ENCODE peak calls at places on chromosomes 1 and 21, in seven cellular contexts. A, I, G, L, S, T and O are unnamed samples.

GRCh38 chr1:4170548-4170947 is 270.5 kb upstream of the C1orf174 start:
- DNase-seq in L (no peak), G (no peak), A (no peak), T (no peak), S (peak), I (no peak), O (no peak)

GRCh38 chr1:53110370-53111072 is 31.9 kb downstream of the SLC1A7 start:
- DNase-seq in I (peak), A (no peak), S (no peak), G (no peak), L (no peak), T (no peak), O (peak)

GRCh38 chr21:44601596-44602473 is 1.4 kb downstream of the KRTAP10-7 start:
- DNase-seq in L (no peak), G (no peak), T (no peak), S (no peak), I (no peak), A (no peak), O (no peak)

GRCh38 chr1:224666911-224667310 is 50.8 kb downstream of the CNIH3 start:
- DNase-seq in A (no peak), I (peak), T (no peak), S (no peak), L (no peak), G (no peak), O (no peak)

GRCh38 chr1:30378991-30379581 is 344.3 kb downstream of the MATN1 start:
- DNase-seq in I (peak), L (no peak), S (no peak), T (no peak), A (peak), G (peak), O (peak)

GRCh38 chr1:80495806-80496205 is 1304.9 kb upstream of the ADGRL2 start:
- DNase-seq in L (no peak), A (no peak), I (no peak), T (no peak), S (no peak), G (no peak), O (no peak)

GRCh38 chr1:27357281-27358037 is 9.3 kb downstream of the MAP3K6 start:
- DNase-seq in S (peak), I (peak), T (peak), G (no peak), L (peak), A (peak), O (peak)

GRCh38 chr1:173330149-173330951 is 123.2 kb upstream of the TNFSF4 start:
- DNase-seq in A (no peak), S (no peak), I (peak), T (peak), G (peak), L (no peak), O (peak)

GRCh38 chr21:42386034-42386591 is 9.7 kb downstream of the TMPRSS3 start:
- DNase-seq in I (no peak), S (no peak), T (no peak), G (no peak), A (no peak), L (no peak), O (no peak)

GRCh38 chr1:218804014-218804785 is 369.5 kb upstream of the LYPLAL1 start:
- DNase-seq in S (no peak), A (no peak), L (no peak), G (no peak), I (peak), T (no peak), O (peak)

GRCh38 chr1:246680696-246681127 is 43.5 kb upstream of the SCCPDH start:
- DNase-seq in A (no peak), S (no peak), L (no peak), T (no peak), G (no peak), I (no peak), O (no peak)

GRCh38 chr1:244830639-244831038 is 4.8 kb upstream of the COX20 start:
- DNase-seq in L (no peak), S (no peak), T (no peak), G (no peak), I (no peak), A (no peak), O (no peak)

GRCh38 chr1:48876221-48876785 is 99.6 kb upstream of the BEND5 start:
- DNase-seq in T (no peak), G (peak), I (peak), A (no peak), L (no peak), S (no peak), O (peak)

GRCh38 chr1:93051961-93052360 is 27.1 kb upstream of the MTF2 start:
- DNase-seq in G (no peak), S (no peak), T (no peak), I (peak), L (no peak), A (no peak), O (peak)

GRCh38 chr1:116945421-116945820 is 35.7 kb downstream of the PTGFRN start:
- DNase-seq in A (no peak), T (no peak), S (no peak), G (no peak), L (no peak), I (no peak), O (no peak)

GRCh38 chr1:37817481-37817880 is 9.5 kb upstream of the YRDC start:
- DNase-seq in I (no peak), A (peak), S (no peak), L (no peak), T (no peak), G (no peak), O (peak)

GRCh38 chr21:20537162-20537561 is 461.0 kb upstream of the NCAM2 start:
- DNase-seq in I (no peak), L (no peak), A (no peak), T (no peak), S (no peak), G (no peak), O (no peak)

GRCh38 chr1:82377201-82377884 is 576.6 kb downstream of the ADGRL2 start:
- DNase-seq in L (no peak), I (no peak), G (no peak), A (no peak), S (no peak), T (no peak), O (peak)